ENCODE peak calls at places on chromosomes 6 and 20, in ten cellular contexts. U, T, Y, L, O, D, H, X, F and E are unnamed samples. For H3K4me1, the result is how much of the 10 kb centered on the place peaks cover.

GRCh38 chr6:24991748-24992467 is 56.1 kb upstream of the RIPOR2 start:
- DNase-seq in Y (no peak), X (peak), O (peak), F (peak), H (peak), L (no peak), T (peak), U (no peak), D (no peak), E (peak)

GRCh38 chr6:90610291-90610670 is 23.4 kb upstream of the MAP3K7 start:
- DNase-seq in U (no peak), X (no peak), F (no peak), H (no peak), O (no peak), Y (no peak), D (no peak), T (peak), L (no peak), E (no peak)

GRCh38 chr6:12608874-12609273 is 107.7 kb upstream of the PHACTR1 start:
- DNase-seq in Y (no peak), H (no peak), O (no peak), L (no peak), U (no peak), F (no peak), T (no peak), X (no peak), D (no peak), E (no peak)

GRCh38 chr6:34598725-34599124 is 42.6 kb upstream of the SPDEF start:
- DNase-seq in O (no peak), X (peak), T (no peak), D (no peak), H (no peak), L (peak), Y (no peak), F (no peak), U (no peak), E (no peak)

GRCh38 chr6:29696147-29697129 is 15.5 kb upstream of the ZFP57 start:
- DNase-seq in Y (no peak), O (no peak), D (no peak), T (peak), U (no peak), H (no peak), L (no peak), X (no peak), F (peak), E (no peak)

GRCh38 chr6:44332585-44332984 is 9.9 kb upstream of the SPATS1 start:
- DNase-seq in H (no peak), F (no peak), T (peak), U (no peak), D (no peak), L (no peak), Y (no peak), O (no peak), X (no peak), E (no peak)

GRCh38 chr6:132259070-132259469 is 142.2 kb downstream of the MOXD1 start:
- DNase-seq in U (no peak), X (no peak), T (peak), F (peak), Y (no peak), L (no peak), D (no peak), O (no peak), H (no peak), E (no peak)

GRCh38 chr6:7671581-7671980 is 54.3 kb upstream of the BMP6 start:
- DNase-seq in H (no peak), U (no peak), F (no peak), L (no peak), D (no peak), X (no peak), O (no peak), Y (no peak), T (no peak), E (no peak)

GRCh38 chr20:59006167-59006863 is 739 bp downstream of the CTSZ start:
- DNase-seq in L (no peak), O (peak), H (no peak), F (no peak), U (no peak), Y (peak), D (peak), T (no peak), X (no peak), E (no peak)

GRCh38 chr6:39812853-39813533 is 20.8 kb downstream of the DAAM2 start:
- DNase-seq in U (no peak), X (peak), D (peak), T (no peak), O (no peak), L (peak), H (no peak), F (no peak), Y (no peak), E (no peak)

DNA sequence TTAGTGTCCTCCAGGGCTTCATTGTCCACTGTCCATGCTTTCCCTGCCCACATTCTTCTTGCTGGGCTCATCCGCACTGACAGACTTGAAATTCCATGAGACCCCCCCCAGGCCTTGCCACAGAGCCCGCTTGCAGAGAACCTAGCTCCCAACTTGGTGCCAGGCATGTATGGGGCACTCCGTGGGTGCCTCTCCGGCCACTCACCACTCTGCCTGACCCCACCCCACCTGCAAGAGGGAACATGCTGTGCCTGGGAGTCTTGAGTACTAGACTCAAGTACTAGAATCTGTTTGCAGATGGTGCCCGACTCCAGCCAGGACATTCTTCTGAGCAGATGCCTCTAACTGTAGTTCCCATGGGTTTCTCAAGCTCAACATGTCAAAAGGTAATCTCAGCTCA is 47.9 kb downstream of the TRERF1 start:
- DNase-seq in D (no peak), L (no peak), T (no peak), H (no peak), F (no peak), Y (no peak), O (no peak), X (no peak), U (no peak), E (no peak)
- H3K4me1 ChIP-seq in D (under half), L (under half), T (under half), H (half or more), F (under half), Y (under half), O (under half), X (under half), U (under half), E (under half)

GRCh38 chr6:42022755-42023384 is 27.5 kb upstream of the TAF8 start:
- DNase-seq in H (no peak), L (no peak), Y (no peak), D (no peak), U (no peak), O (no peak), X (no peak), F (no peak), T (no peak), E (no peak)
- H3K4me1 ChIP-seq in H (half or more), L (under half), Y (under half), D (under half), U (under half), O (under half), X (under half), F (under half), T (under half), E (under half)

GRCh38 chr20:23160536-23161243 is 74.6 kb upstream of the CD93 start:
- DNase-seq in U (no peak), L (no peak), Y (no peak), T (no peak), X (no peak), F (no peak), O (no peak), D (no peak), H (peak), E (no peak)
- H3K4me1 ChIP-seq in U (under half), L (under half), Y (under half), T (under half), X (under half), F (under half), O (under half), D (half or more), H (half or more), E (under half)

DNA sequence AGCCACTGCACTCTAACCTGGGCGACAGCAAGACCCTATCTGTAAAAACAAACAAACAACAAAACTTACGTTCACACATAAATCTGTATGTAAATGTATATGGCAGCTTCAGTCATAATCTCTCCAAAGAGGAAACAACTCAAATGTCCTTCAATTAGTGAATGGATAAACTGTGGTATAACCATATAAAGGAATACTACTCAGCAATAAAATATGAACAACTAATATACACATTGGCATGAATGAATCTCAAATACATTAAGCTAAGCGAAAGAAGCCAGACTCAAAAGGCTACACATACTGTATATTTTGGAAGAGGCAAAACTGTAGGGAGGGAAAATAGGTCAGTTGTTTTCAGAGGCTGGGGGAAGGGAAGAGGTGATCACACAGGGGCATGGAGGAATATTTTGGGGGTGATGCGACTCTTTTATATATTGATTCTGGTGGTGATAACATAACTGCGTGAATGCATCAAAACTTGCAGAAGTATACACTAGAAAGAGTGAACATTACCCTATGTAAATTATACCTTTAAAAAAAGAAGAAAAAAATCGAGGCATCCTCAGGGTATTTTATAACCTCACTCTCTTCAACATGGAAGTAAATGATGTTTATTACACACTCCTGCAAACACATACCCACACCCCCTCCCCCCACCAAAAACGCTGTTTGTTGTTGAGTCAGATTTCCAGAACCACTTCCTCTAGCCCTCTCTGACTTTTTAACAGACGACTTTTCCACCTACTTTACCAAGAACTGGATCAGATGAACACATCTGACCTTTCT is 115.2 kb upstream of the RNF24 start:
- DNase-seq in L (no peak), H (no peak), O (peak), Y (no peak), X (no peak), U (no peak), D (no peak), T (no peak), F (no peak), E (no peak)
- H3K4me1 ChIP-seq in L (under half), H (under half), O (under half), Y (under half), X (under half), U (under half), D (under half), T (under half), F (under half), E (under half)

GRCh38 chr6:31568537-31568961 is 3.5 kb upstream of the LTA start:
- DNase-seq in L (no peak), F (no peak), X (peak), H (no peak), D (no peak), U (no peak), O (peak), T (no peak), Y (no peak), E (no peak)
- H3K4me1 ChIP-seq in L (under half), F (under half), X (under half), H (under half), D (under half), U (under half), O (under half), T (under half), Y (under half), E (under half)

DNA sequence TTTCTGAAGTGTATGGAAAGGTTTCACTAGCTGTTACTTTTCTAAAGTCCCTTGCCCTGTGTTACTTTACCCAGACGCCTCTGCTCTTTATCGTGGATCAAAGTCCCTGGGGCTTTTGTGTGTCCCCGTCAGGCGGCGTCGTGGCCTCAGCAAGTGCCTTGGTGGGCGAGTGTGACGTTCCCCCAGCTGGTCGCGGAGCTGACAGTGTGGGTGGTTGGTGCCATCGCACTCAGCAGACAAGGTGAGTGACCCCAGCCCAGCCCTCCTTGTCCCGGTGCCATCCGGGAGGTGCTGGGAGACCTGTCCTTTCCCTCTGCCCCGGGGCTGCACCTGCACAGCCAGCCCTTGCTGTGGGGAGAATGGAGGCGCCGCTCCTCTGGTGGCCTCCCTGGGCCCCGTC is 27.3 kb upstream of the TCFL5 start:
- DNase-seq in X (no peak), L (no peak), Y (no peak), T (no peak), H (no peak), U (no peak), F (no peak), O (no peak), D (no peak), E (no peak)
- H3K4me1 ChIP-seq in X (under half), L (under half), Y (under half), T (under half), H (under half), U (under half), F (under half), O (under half), D (under half), E (under half)